ENCODE peak calls at places on chromosomes 11 and 22, in four cellular contexts. S, E, A and B are unnamed samples. For H3K36me3, the result is how much of the 10 kb centered on the place peaks cover.

GRCh38 chr22:27723708-27724107 is 77.8 kb downstream of the MN1 start:
- DNase-seq in S (no peak), E (no peak), A (no peak), B (no peak)

GRCh38 chr11:128725630-128726461 is 32.0 kb downstream of the FLI1 start:
- DNase-seq in S (no peak), E (peak), A (no peak), B (no peak)

GRCh38 chr22:44750481-44750880 is 1.9 kb upstream of the ARHGAP8 start:
- DNase-seq in S (no peak), E (no peak), A (no peak), B (no peak)

GRCh38 chr22:17106161-17106784 is 14.9 kb downstream of the TMEM121B start:
- DNase-seq in S (no peak), E (no peak), A (no peak), B (no peak)

GRCh38 chr11:69674267-69674885 is 777 bp downstream of the LTO1 start:
- DNase-seq in S (no peak), E (peak), A (no peak), B (peak)

GRCh38 chr22:17890245-17890671 is 116.0 kb upstream of the BID start:
- DNase-seq in S (no peak), E (no peak), A (no peak), B (no peak)

GRCh38 chr11:126631399-126631798 is 275.9 kb downstream of the ST3GAL4 start:
- DNase-seq in S (no peak), E (no peak), A (no peak), B (no peak)

GRCh38 chr11:78168539-78169477 is 19.6 kb downstream of the KCTD21 start:
- DNase-seq in S (no peak), E (peak), A (peak), B (peak)

GRCh38 chr11:58912124-58912523 is 27.2 kb upstream of the GLYATL1 start:
- DNase-seq in S (no peak), E (no peak), A (no peak), B (no peak)

GRCh38 chr22:31340765-31341247 is 5.3 kb downstream of the PATZ1 start:
- DNase-seq in S (no peak), E (no peak), A (no peak), B (no peak)

GRCh38 chr22:31342389-31343125 is 3.6 kb downstream of the PATZ1 start:
- DNase-seq in S (no peak), E (no peak), A (no peak), B (no peak)

GRCh38 chr22:31340360-31340759 is 5.8 kb downstream of the PATZ1 start:
- DNase-seq in S (no peak), E (no peak), A (no peak), B (no peak)

GRCh38 chr22:31343235-31344191 is 2.6 kb downstream of the PATZ1 start:
- DNase-seq in S (peak), E (peak), A (no peak), B (peak)

GRCh38 chr22:31341386-31342088 is 4.6 kb downstream of the PATZ1 start:
- DNase-seq in S (no peak), E (no peak), A (no peak), B (no peak)
- H3K36me3 ChIP-seq in S (under half), E (under half), A (under half), B (half or more)

GRCh38 chr11:130127509-130127908 is 32.1 kb upstream of the ST14 start:
- DNase-seq in S (no peak), E (no peak), A (no peak), B (no peak)
- H3K36me3 ChIP-seq in S (under half), E (under half), A (under half), B (under half)

DNA sequence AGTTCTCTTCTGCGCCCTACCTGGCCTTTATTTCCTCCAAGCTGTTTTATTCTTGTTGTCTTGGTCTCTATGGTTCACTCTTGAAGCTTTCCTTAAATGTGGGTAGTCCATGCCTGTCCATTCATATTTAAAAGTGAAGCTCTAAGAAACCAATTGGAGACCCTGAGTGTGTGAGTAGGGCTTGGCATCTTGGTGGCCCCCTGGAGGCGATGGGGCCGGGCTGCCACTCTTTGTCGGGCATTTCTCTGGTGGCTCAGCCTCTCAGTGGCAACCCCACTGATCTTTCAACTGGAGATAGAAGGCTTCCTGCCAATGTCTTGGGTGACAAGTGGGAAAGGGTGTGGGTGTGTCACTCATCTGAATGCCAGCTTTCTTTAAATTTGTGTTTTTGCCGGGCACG is 9.1 kb downstream of the TRPT1 start:
- DNase-seq in S (no peak), E (no peak), A (no peak), B (no peak)
- H3K36me3 ChIP-seq in S (under half), E (under half), A (under half), B (under half)

GRCh38 chr22:19041403-19042074 is 80.7 kb downstream of the DGCR2 start:
- DNase-seq in S (no peak), E (no peak), A (no peak), B (no peak)
- H3K36me3 ChIP-seq in S (under half), E (under half), A (under half), B (half or more)

DNA sequence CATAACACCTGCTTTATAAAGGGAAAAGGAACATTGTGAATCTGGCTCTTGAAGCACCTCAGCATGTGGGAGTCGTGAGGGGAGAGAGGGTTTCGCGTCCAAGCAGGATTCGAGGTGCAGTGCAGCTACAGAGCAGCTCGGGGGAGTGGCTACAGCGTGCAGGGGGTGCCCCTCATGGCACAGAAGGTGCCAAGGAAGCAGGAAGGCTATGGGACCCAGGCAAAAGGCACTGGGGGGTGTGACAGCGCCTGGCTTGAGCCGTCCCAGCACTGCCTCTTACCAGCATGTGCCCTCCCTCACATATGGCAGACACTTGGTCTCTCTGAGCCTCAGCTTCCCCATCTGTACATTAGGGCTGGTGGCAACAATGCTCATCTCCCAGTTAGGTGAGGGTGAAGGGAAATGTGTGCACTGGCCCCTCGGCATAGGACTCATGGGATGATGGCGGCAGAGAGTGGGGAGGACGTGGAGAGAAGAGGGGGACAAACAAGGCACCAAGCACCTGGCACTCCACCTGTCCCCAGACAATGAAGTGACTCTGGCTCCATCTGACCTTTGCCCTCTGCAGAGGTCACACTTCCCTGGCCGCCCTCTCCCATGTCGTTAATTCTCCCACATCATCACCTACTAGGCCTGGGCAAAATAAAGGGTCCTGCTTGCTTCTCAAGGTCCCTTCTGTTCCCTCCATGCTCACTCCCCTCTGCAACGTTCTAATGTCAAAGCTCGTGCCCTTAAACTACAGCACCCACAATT is 10.4 kb downstream of the TNKS1BP1 start:
- DNase-seq in S (no peak), E (no peak), A (no peak), B (no peak)
- H3K36me3 ChIP-seq in S (under half), E (under half), A (half or more), B (half or more)

GRCh38 chr11:45025716-45026492 is 75.2 kb upstream of the TP53I11 start:
- DNase-seq in S (no peak), E (peak), A (no peak), B (no peak)
- H3K36me3 ChIP-seq in S (under half), E (under half), A (under half), B (under half)